ENCODE peak calls at places on chromosome 9, in four cellular contexts. Y is uterus, X is NCI-H1436, S is skeletal muscle cell. T is an unnamed sample.

GRCh38 chr9:92989561-92989960 is 42.2 kb downstream of the FGD3 start:
- DNase-seq in S (no peak), X (no peak), Y (no peak), T (no peak)

GRCh38 chr9:7957803-7958202 is 158.2 kb upstream of the DMAC1 start:
- DNase-seq in Y (no peak), X (no peak), S (no peak), T (no peak)

GRCh38 chr9:106075991-106076390 is 381.6 kb downstream of the TMEM38B start:
- DNase-seq in S (peak; percentile 92), X (no peak), Y (no peak), T (peak; percentile 9)

GRCh38 chr9:99361827-99362226 is 139.7 kb downstream of the SEC61B start:
- DNase-seq in S (no peak), X (no peak), Y (no peak), T (no peak)

GRCh38 chr9:95822583-95823431 is 52.7 kb upstream of the ERCC6L2 start:
- DNase-seq in Y (no peak), X (no peak), S (peak; percentile 84), T (peak; percentile 68)

GRCh38 chr9:36074870-36075532 is 38.3 kb downstream of the RECK start:
- DNase-seq in Y (peak; percentile 82), X (no peak), S (peak; percentile 45), T (peak; percentile 83)

GRCh38 chr9:92426501-92426900 is 2.2 kb upstream of the OMD start:
- DNase-seq in S (no peak), X (peak; percentile 77), Y (no peak), T (no peak)

GRCh38 chr9:34554211-34555001 is 31.6 kb upstream of the ENHO start:
- DNase-seq in S (no peak), X (peak; percentile 76), Y (no peak), T (no peak)

GRCh38 chr9:136484153-136485048 is 1.6 kb upstream of the SEC16A start:
- DNase-seq in Y (peak; percentile 53), X (no peak), S (no peak), T (no peak)

GRCh38 chr9:112970939-112971338 is 41.1 kb downstream of the ZNF883 start:
- DNase-seq in X (no peak), Y (no peak), S (no peak), T (no peak)

GRCh38 chr9:126986506-126986951 is 71.9 kb downstream of the RALGPS1 start:
- DNase-seq in S (no peak), Y (no peak), X (no peak), T (no peak)

GRCh38 chr9:126326228-126327015 is at the start of gene MVB12B:
- DNase-seq in Y (peak; percentile 34), S (no peak), X (peak; percentile 24), T (no peak)

GRCh38 chr9:137045294-137046093 is 483 bp downstream of the NPDC1 start:
- DNase-seq in Y (no peak), S (no peak), X (no peak), T (no peak)

GRCh38 chr9:90846770-90847419 is 45.3 kb downstream of the SYK start:
- DNase-seq in S (no peak), X (no peak), Y (no peak), T (no peak)

GRCh38 chr9:101326035-101326434 is 58.8 kb downstream of the BAAT start:
- DNase-seq in Y (no peak), X (no peak), S (no peak), T (no peak)

GRCh38 chr9:134494273-134494815 is 147.3 kb upstream of the COL5A1 start:
- DNase-seq in Y (no peak), S (no peak), X (no peak), T (no peak)

GRCh38 chr9:17462869-17463464 is 115.9 kb upstream of the SH3GL2 start:
- DNase-seq in Y (peak; percentile 15), S (peak; percentile 25), X (peak; percentile 61), T (no peak)

GRCh38 chr9:117697046-117697445 is 7.2 kb upstream of the TLR4 start:
- DNase-seq in X (no peak), S (no peak), Y (no peak), T (no peak)

GRCh38 chr9:81874228-81874627 is 54.0 kb upstream of the SPATA31D4 start:
- DNase-seq in X (no peak), Y (no peak), S (no peak), T (no peak)

GRCh38 chr9:135329571-135330306 is 149.8 kb upstream of the PPP1R26 start:
- DNase-seq in X (peak; percentile 66), Y (peak; percentile 9), S (no peak), T (no peak)

GRCh38 chr9:35814841-35815543 is at the start of gene HINT2:
- DNase-seq in Y (peak; percentile 94), X (peak; percentile 98), S (peak; percentile 96), T (peak; percentile 96)

GRCh38 chr9:135980926-135981630 is 19.9 kb upstream of the UBAC1 start:
- DNase-seq in S (no peak), X (no peak), Y (no peak), T (no peak)

GRCh38 chr9:93673844-93674334 is 97.5 kb downstream of the PHF2 start:
- DNase-seq in S (no peak), Y (peak; percentile 6), X (no peak), T (no peak)

GRCh38 chr9:21789541-21790037 is 12.8 kb upstream of the MTAP start:
- DNase-seq in S (peak; percentile 76), X (peak; percentile 63), Y (peak; percentile 29), T (peak; percentile 77)

GRCh38 chr9:119009253-119009652 is 360.0 kb downstream of the BRINP1 start:
- DNase-seq in X (peak; percentile 41), S (no peak), Y (no peak), T (peak; percentile 93)

GRCh38 chr9:134171316-134172197 is 7.2 kb upstream of the RNU6ATAC start:
- DNase-seq in S (no peak), Y (no peak), X (no peak), T (no peak)

GRCh38 chr9:137745541-137745991 is 126.8 kb downstream of the EHMT1 start:
- DNase-seq in X (no peak), Y (no peak), S (no peak), T (no peak)

GRCh38 chr9:69153707-69154521 is 20.2 kb upstream of the TJP2 start:
- DNase-seq in X (no peak), Y (no peak), S (no peak), T (no peak)

GRCh38 chr9:129473523-129474244 is 147.2 kb downstream of the C9orf50 start:
- DNase-seq in S (no peak), Y (peak; percentile 66), X (no peak), T (no peak)

GRCh38 chr9:113516840-113517577 is 53.5 kb downstream of the RGS3 start:
- DNase-seq in S (no peak), X (no peak), Y (no peak), T (no peak)

GRCh38 chr9:38393128-38393809 is 767 bp downstream of the ALDH1B1 start:
- DNase-seq in Y (no peak), S (no peak), X (no peak), T (no peak)

GRCh38 chr9:116372081-116372673 is 218.6 kb downstream of the PAPPA start:
- DNase-seq in S (no peak), Y (no peak), X (no peak), T (no peak)

GRCh38 chr9:27925815-27926214 is 352.5 kb upstream of the C9orf72 start:
- DNase-seq in X (no peak), S (no peak), Y (no peak), T (peak; percentile 43)

GRCh38 chr9:87336914-87337333 is 160.7 kb upstream of the DAPK1 start:
- DNase-seq in X (peak; percentile 49), Y (no peak), S (peak; percentile 54), T (peak; percentile 46)

GRCh38 chr9:122001491-122002201 is 91.5 kb downstream of the TTLL11 start:
- DNase-seq in X (no peak), S (peak; percentile 63), Y (no peak), T (no peak)

GRCh38 chr9:113687680-113688371 is 188.3 kb upstream of the ZNF618 start:
- DNase-seq in X (no peak), Y (no peak), S (no peak), T (no peak)

GRCh38 chr9:134454386-134454978 is 128.2 kb downstream of the RXRA start:
- DNase-seq in Y (no peak), X (no peak), S (no peak), T (no peak)

GRCh38 chr9:75418518-75418917 is 330.2 kb downstream of the OSTF1 start:
- DNase-seq in X (no peak), Y (no peak), S (no peak), T (no peak)

T was measured in retinal pigment epithelial cell.